ENCODE peak calls at places on chromosomes 2 and 18, in five cellular contexts. R is lung, A is GM19239, I is T-helper 1 cell, Q is BJ. G is an unnamed sample.

GRCh38 chr2:54572636-54573531 is 116.8 kb downstream of the SPTBN1 start:
- DNase-seq in A (no peak), Q (no peak), R (no peak), I (no peak), G (no peak)

GRCh38 chr2:69797836-69798465 is 31.5 kb upstream of the GMCL1 start:
- DNase-seq in I (no peak), R (no peak), Q (no peak), A (no peak), G (peak)

GRCh38 chr2:102022884-102023539 is 31.3 kb downstream of the IL1R2 start:
- DNase-seq in A (no peak), Q (no peak), I (no peak), R (no peak), G (no peak)

GRCh38 chr2:48600204-48600813 is 17.3 kb upstream of the GTF2A1L start:
- DNase-seq in R (no peak), A (no peak), I (no peak), Q (peak), G (no peak)

GRCh38 chr2:194363295-194363694 is 1293.7 kb upstream of the SLC39A10 start:
- DNase-seq in R (no peak), A (no peak), I (no peak), Q (no peak), G (no peak)

GRCh38 chr2:85162746-85163301 is 29.6 kb downstream of the TCF7L1 start:
- DNase-seq in A (no peak), Q (no peak), I (no peak), R (no peak), G (no peak)

GRCh38 chr2:4763009-4763408 is 929.2 kb upstream of the SOX11 start:
- DNase-seq in A (no peak), Q (no peak), I (no peak), R (no peak), G (no peak)

GRCh38 chr2:234502285-234502918 is 5.5 kb upstream of the ARL4C start:
- DNase-seq in A (no peak), Q (no peak), I (no peak), R (no peak), G (no peak)

GRCh38 chr2:128379021-128380005 is 60.6 kb upstream of the HS6ST1 start:
- DNase-seq in I (no peak), R (peak), Q (peak), A (no peak), G (peak)

GRCh38 chr2:234335676-234336228 is 161.1 kb downstream of the ARL4C start:
- DNase-seq in R (peak), A (no peak), Q (peak), I (peak), G (peak)

GRCh38 chr2:239951117-239951734 is 73.9 kb downstream of the NDUFA10 start:
- DNase-seq in Q (no peak), A (no peak), R (no peak), I (no peak), G (no peak)

GRCh38 chr18:30192216-30192615 is 850.3 kb downstream of the DSC3 start:
- DNase-seq in A (no peak), R (no peak), Q (no peak), I (no peak), G (no peak)

GRCh38 chr2:225466891-225467604 is 67.5 kb downstream of the NYAP2 start:
- DNase-seq in Q (no peak), R (no peak), A (no peak), I (no peak), G (no peak)

GRCh38 chr2:696999-697627 is 19.9 kb upstream of the TMEM18 start:
- DNase-seq in I (no peak), R (no peak), Q (no peak), A (no peak), G (no peak)

GRCh38 chr2:161165266-161165665 is 5.0 kb downstream of the TANK start:
- DNase-seq in I (no peak), A (no peak), Q (peak), R (no peak), G (no peak)

GRCh38 chr2:128436498-128437180 is 118.0 kb upstream of the HS6ST1 start:
- DNase-seq in A (no peak), R (no peak), I (no peak), Q (no peak), G (peak)